ENCODE peak calls at places on chromosomes 11 and 22, in eight cellular contexts. One of them, this sample, is unnamed.
A peak's percentile ranks its signal among the peaks of the same experiment; 100 is the strongest.

GRCh38 chr11:33317662-33318061 is 60.5 kb downstream of the HIPK3 start:
- DNase-seq in HEK293T: no peak
- DNase-seq in activated CD4-positive, alpha-beta T cell treated with anti-CD3 and anti-CD28 coated beads, Interleukin-2, amount 50 U/mL, for 24 hours: no peak
- DNase-seq in substantia nigra: no peak
- DNase-seq in naive thymus-derived CD8-positive, alpha-beta T cell: no peak
- DNase-seq in Right ventricle myocardium inferior: no peak
- DNase-seq in stimulated activated CD4-positive, alpha-beta T cell treated with anti-CD3 and anti-CD28 coated beads, Interleukin-15, amount 100 ng/mL, for 1 hour: no peak
- DNase-seq in GM20000: no peak
- DNase-seq in this sample: no peak

GRCh38 chr22:23716811-23717801 is 26.3 kb downstream of the RGL4 start:
- DNase-seq in GM20000: peak; percentile 90
- DNase-seq in substantia nigra: peak; percentile 64
- DNase-seq in stimulated activated CD4-positive, alpha-beta T cell treated with anti-CD3 and anti-CD28 coated beads, Interleukin-15, amount 100 ng/mL, for 1 hour: peak; percentile 63
- DNase-seq in HEK293T: peak; percentile 97
- DNase-seq in naive thymus-derived CD8-positive, alpha-beta T cell: peak; percentile 81
- DNase-seq in activated CD4-positive, alpha-beta T cell treated with anti-CD3 and anti-CD28 coated beads, Interleukin-2, amount 50 U/mL, for 24 hours: peak; percentile 70
- DNase-seq in Right ventricle myocardium inferior: peak; percentile 94
- DNase-seq in this sample: peak; percentile 76

GRCh38 chr22:29345932-29346331 is 30.4 kb upstream of the RASL10A start:
- DNase-seq in GM20000: no peak
- DNase-seq in stimulated activated CD4-positive, alpha-beta T cell treated with anti-CD3 and anti-CD28 coated beads, Interleukin-15, amount 100 ng/mL, for 1 hour: no peak
- DNase-seq in Right ventricle myocardium inferior: peak; percentile 15
- DNase-seq in HEK293T: no peak
- DNase-seq in naive thymus-derived CD8-positive, alpha-beta T cell: no peak
- DNase-seq in activated CD4-positive, alpha-beta T cell treated with anti-CD3 and anti-CD28 coated beads, Interleukin-2, amount 50 U/mL, for 24 hours: no peak
- DNase-seq in substantia nigra: no peak
- DNase-seq in this sample: no peak

GRCh38 chr11:8757047-8757446 is 74.5 kb downstream of the RPL27A start:
- DNase-seq in substantia nigra: no peak
- DNase-seq in naive thymus-derived CD8-positive, alpha-beta T cell: no peak
- DNase-seq in Right ventricle myocardium inferior: no peak
- DNase-seq in stimulated activated CD4-positive, alpha-beta T cell treated with anti-CD3 and anti-CD28 coated beads, Interleukin-15, amount 100 ng/mL, for 1 hour: no peak
- DNase-seq in HEK293T: no peak
- DNase-seq in activated CD4-positive, alpha-beta T cell treated with anti-CD3 and anti-CD28 coated beads, Interleukin-2, amount 50 U/mL, for 24 hours: no peak
- DNase-seq in GM20000: no peak
- DNase-seq in this sample: no peak

GRCh38 chr22:44860311-44860710 is 107.9 kb downstream of the ARHGAP8 start:
- DNase-seq in activated CD4-positive, alpha-beta T cell treated with anti-CD3 and anti-CD28 coated beads, Interleukin-2, amount 50 U/mL, for 24 hours: no peak
- DNase-seq in Right ventricle myocardium inferior: no peak
- DNase-seq in substantia nigra: no peak
- DNase-seq in naive thymus-derived CD8-positive, alpha-beta T cell: no peak
- DNase-seq in HEK293T: no peak
- DNase-seq in stimulated activated CD4-positive, alpha-beta T cell treated with anti-CD3 and anti-CD28 coated beads, Interleukin-15, amount 100 ng/mL, for 1 hour: no peak
- DNase-seq in GM20000: no peak
- DNase-seq in this sample: no peak

GRCh38 chr22:46581580-46582244 is 38.5 kb upstream of the GRAMD4 start:
- DNase-seq in HEK293T: no peak
- DNase-seq in Right ventricle myocardium inferior: peak; percentile 68
- DNase-seq in activated CD4-positive, alpha-beta T cell treated with anti-CD3 and anti-CD28 coated beads, Interleukin-2, amount 50 U/mL, for 24 hours: no peak
- DNase-seq in stimulated activated CD4-positive, alpha-beta T cell treated with anti-CD3 and anti-CD28 coated beads, Interleukin-15, amount 100 ng/mL, for 1 hour: no peak
- DNase-seq in GM20000: no peak
- DNase-seq in substantia nigra: no peak
- DNase-seq in naive thymus-derived CD8-positive, alpha-beta T cell: no peak
- DNase-seq in this sample: no peak

GRCh38 chr22:45503071-45503815 is 560 bp downstream of the FBLN1 start:
- DNase-seq in activated CD4-positive, alpha-beta T cell treated with anti-CD3 and anti-CD28 coated beads, Interleukin-2, amount 50 U/mL, for 24 hours: no peak
- DNase-seq in GM20000: no peak
- DNase-seq in naive thymus-derived CD8-positive, alpha-beta T cell: no peak
- DNase-seq in Right ventricle myocardium inferior: no peak
- DNase-seq in substantia nigra: no peak
- DNase-seq in HEK293T: no peak
- DNase-seq in stimulated activated CD4-positive, alpha-beta T cell treated with anti-CD3 and anti-CD28 coated beads, Interleukin-15, amount 100 ng/mL, for 1 hour: no peak
- DNase-seq in this sample: no peak

GRCh38 chr11:68550485-68550817 is 89.9 kb downstream of the PPP6R3 start:
- DNase-seq in naive thymus-derived CD8-positive, alpha-beta T cell: no peak
- DNase-seq in Right ventricle myocardium inferior: no peak
- DNase-seq in stimulated activated CD4-positive, alpha-beta T cell treated with anti-CD3 and anti-CD28 coated beads, Interleukin-15, amount 100 ng/mL, for 1 hour: no peak
- DNase-seq in substantia nigra: no peak
- DNase-seq in HEK293T: no peak
- DNase-seq in activated CD4-positive, alpha-beta T cell treated with anti-CD3 and anti-CD28 coated beads, Interleukin-2, amount 50 U/mL, for 24 hours: no peak
- DNase-seq in GM20000: no peak
- DNase-seq in this sample: peak; percentile 42

GRCh38 chr11:75667268-75667830 is 1.5 kb downstream of the MAP6 start:
- DNase-seq in activated CD4-positive, alpha-beta T cell treated with anti-CD3 and anti-CD28 coated beads, Interleukin-2, amount 50 U/mL, for 24 hours: no peak
- DNase-seq in substantia nigra: no peak
- DNase-seq in naive thymus-derived CD8-positive, alpha-beta T cell: no peak
- DNase-seq in GM20000: peak; percentile 74
- DNase-seq in Right ventricle myocardium inferior: no peak
- DNase-seq in stimulated activated CD4-positive, alpha-beta T cell treated with anti-CD3 and anti-CD28 coated beads, Interleukin-15, amount 100 ng/mL, for 1 hour: no peak
- DNase-seq in HEK293T: peak; percentile 37
- DNase-seq in this sample: no peak

GRCh38 chr11:78878631-78879030 is 304.0 kb upstream of the NARS2 start:
- DNase-seq in stimulated activated CD4-positive, alpha-beta T cell treated with anti-CD3 and anti-CD28 coated beads, Interleukin-15, amount 100 ng/mL, for 1 hour: no peak
- DNase-seq in Right ventricle myocardium inferior: no peak
- DNase-seq in activated CD4-positive, alpha-beta T cell treated with anti-CD3 and anti-CD28 coated beads, Interleukin-2, amount 50 U/mL, for 24 hours: no peak
- DNase-seq in HEK293T: no peak
- DNase-seq in naive thymus-derived CD8-positive, alpha-beta T cell: no peak
- DNase-seq in substantia nigra: no peak
- DNase-seq in GM20000: no peak
- DNase-seq in this sample: no peak

GRCh38 chr11:46248270-46249102 is 29.0 kb upstream of the CREB3L1 start:
- DNase-seq in substantia nigra: no peak
- DNase-seq in Right ventricle myocardium inferior: no peak
- DNase-seq in stimulated activated CD4-positive, alpha-beta T cell treated with anti-CD3 and anti-CD28 coated beads, Interleukin-15, amount 100 ng/mL, for 1 hour: no peak
- DNase-seq in activated CD4-positive, alpha-beta T cell treated with anti-CD3 and anti-CD28 coated beads, Interleukin-2, amount 50 U/mL, for 24 hours: no peak
- DNase-seq in GM20000: no peak
- DNase-seq in HEK293T: no peak
- DNase-seq in naive thymus-derived CD8-positive, alpha-beta T cell: no peak
- DNase-seq in this sample: peak; percentile 59

GRCh38 chr11:121808096-121808495 is 307.9 kb downstream of the BLID start:
- DNase-seq in substantia nigra: no peak
- DNase-seq in GM20000: no peak
- DNase-seq in Right ventricle myocardium inferior: no peak
- DNase-seq in HEK293T: no peak
- DNase-seq in stimulated activated CD4-positive, alpha-beta T cell treated with anti-CD3 and anti-CD28 coated beads, Interleukin-15, amount 100 ng/mL, for 1 hour: no peak
- DNase-seq in naive thymus-derived CD8-positive, alpha-beta T cell: no peak
- DNase-seq in activated CD4-positive, alpha-beta T cell treated with anti-CD3 and anti-CD28 coated beads, Interleukin-2, amount 50 U/mL, for 24 hours: no peak
- DNase-seq in this sample: no peak

GRCh38 chr11:24515632-24516031 is 18.8 kb downstream of the LUZP2 start:
- DNase-seq in HEK293T: peak; percentile 4
- DNase-seq in Right ventricle myocardium inferior: no peak
- DNase-seq in naive thymus-derived CD8-positive, alpha-beta T cell: no peak
- DNase-seq in GM20000: no peak
- DNase-seq in substantia nigra: no peak
- DNase-seq in activated CD4-positive, alpha-beta T cell treated with anti-CD3 and anti-CD28 coated beads, Interleukin-2, amount 50 U/mL, for 24 hours: no peak
- DNase-seq in stimulated activated CD4-positive, alpha-beta T cell treated with anti-CD3 and anti-CD28 coated beads, Interleukin-15, amount 100 ng/mL, for 1 hour: no peak
- DNase-seq in this sample: no peak

GRCh38 chr11:95451682-95452081 is 220.7 kb upstream of the SESN3 start:
- DNase-seq in Right ventricle myocardium inferior: no peak
- DNase-seq in activated CD4-positive, alpha-beta T cell treated with anti-CD3 and anti-CD28 coated beads, Interleukin-2, amount 50 U/mL, for 24 hours: no peak
- DNase-seq in naive thymus-derived CD8-positive, alpha-beta T cell: no peak
- DNase-seq in substantia nigra: no peak
- DNase-seq in stimulated activated CD4-positive, alpha-beta T cell treated with anti-CD3 and anti-CD28 coated beads, Interleukin-15, amount 100 ng/mL, for 1 hour: no peak
- DNase-seq in GM20000: no peak
- DNase-seq in HEK293T: no peak
- DNase-seq in this sample: peak; percentile 58